ENCODE peak calls at places on chromosomes 5 and 9, in four cellular contexts. F, Z, D and P are unnamed samples.

GRCh38 chr5:174371600-174372094 is 326.1 kb downstream of the NSG2 start:
- DNase-seq in F (peak; percentile 80), Z (no peak), D (no peak), P (peak; percentile 97)

GRCh38 chr9:132056717-132057429 is 22.8 kb downstream of the MED27 start:
- DNase-seq in F (no peak), Z (no peak), D (no peak), P (no peak)

GRCh38 chr5:172453206-172453985 is 929 bp downstream of the SH3PXD2B start:
- DNase-seq in F (peak; percentile 67), Z (peak; percentile 68), D (no peak), P (no peak)

GRCh38 chr5:135269828-135270545 is 129.0 kb downstream of the MACROH2A1 start:
- DNase-seq in F (peak; percentile 90), Z (peak; percentile 26), D (no peak), P (peak; percentile 61)

GRCh38 chr9:19490269-19490668 is 81.5 kb downstream of the ACER2 start:
- DNase-seq in F (no peak), Z (no peak), D (no peak), P (no peak)

GRCh38 chr5:112691758-112692157 is 45.9 kb upstream of the APC start:
- DNase-seq in F (no peak), Z (no peak), D (peak; percentile 71), P (peak; percentile 66)

GRCh38 chr9:113153599-113153998 is 2.8 kb downstream of the SLC31A2 start:
- DNase-seq in F (no peak), Z (no peak), D (no peak), P (no peak)

GRCh38 chr5:57494104-57495098 is 11.8 kb upstream of the ACTBL2 start:
- DNase-seq in F (peak; percentile 98), Z (peak; percentile 98), D (no peak), P (peak; percentile 88)

GRCh38 chr9:131873361-131873760 is 133.5 kb upstream of the RAPGEF1 start:
- DNase-seq in F (no peak), Z (no peak), D (no peak), P (no peak)

GRCh38 chr5:139711067-139711851 is 63.1 kb downstream of the CXXC5 start:
- DNase-seq in F (peak; percentile 65), Z (peak; percentile 61), D (peak; percentile 78), P (peak; percentile 49)

GRCh38 chr9:110714314-110714713 is 45.7 kb downstream of the MUSK start:
- DNase-seq in F (no peak), Z (no peak), D (no peak), P (no peak)

GRCh38 chr5:106399381-106399780 is 1271.4 kb downstream of the EFNA5 start:
- DNase-seq in F (peak; percentile 15), Z (peak; percentile 54), D (no peak), P (no peak)

GRCh38 chr9:31776471-31776870 is 608.0 kb upstream of the ACO1 start:
- DNase-seq in F (no peak), Z (no peak), D (no peak), P (no peak)

GRCh38 chr9:10855847-10856246 is 243.0 kb upstream of the PTPRD start:
- DNase-seq in F (no peak), Z (peak; percentile 9), D (no peak), P (no peak)